ENCODE peak calls at places on chromosomes 7 and 10, in five cellular contexts. G, C, X, V and F are unnamed samples. For H3K79me2, the result is how much of the 10 kb centered on the place peaks cover.

GRCh38 chr7:49523870-49524269 is 249.6 kb upstream of the VWC2 start:
- DNase-seq in G (no peak), C (no peak), X (no peak), V (no peak), F (no peak)

GRCh38 chr7:111694376-111694775 is 132.1 kb upstream of the IMMP2L start:
- DNase-seq in V (no peak), X (no peak), G (no peak), C (no peak), F (no peak)

GRCh38 chr10:20993387-20994170 is 96.5 kb upstream of the NEBL start:
- DNase-seq in V (peak), C (no peak), X (no peak), G (peak), F (no peak)

GRCh38 chr10:71860243-71861029 is 9.4 kb upstream of the PSAP start:
- DNase-seq in G (peak), V (peak), C (peak), X (peak), F (peak)

GRCh38 chr10:69472142-69472541 is 20.9 kb downstream of the TSPAN15 start:
- DNase-seq in C (no peak), X (no peak), V (no peak), G (no peak), F (no peak)

GRCh38 chr7:107147464-107148214 is 21.2 kb upstream of the HBP1 start:
- DNase-seq in V (peak), X (peak), G (no peak), C (peak), F (peak)

GRCh38 chr10:62655337-62655994 is 149.1 kb upstream of the ADO start:
- DNase-seq in V (no peak), C (no peak), X (no peak), G (no peak), F (no peak)

GRCh38 chr7:131620673-131621609 is 64.5 kb upstream of the PODXL start:
- DNase-seq in X (no peak), V (peak), G (peak), C (peak), F (peak)

GRCh38 chr7:29071203-29071804 is 75.0 kb downstream of the CPVL start:
- DNase-seq in C (no peak), G (no peak), X (no peak), V (no peak), F (no peak)

GRCh38 chr7:90412458-90413184 is 9.4 kb downstream of the CLDN12 start:
- DNase-seq in X (no peak), V (no peak), C (peak), G (no peak), F (peak)

GRCh38 chr7:127961787-127962463 is 69.3 kb downstream of the LRRC4 start:
- DNase-seq in G (no peak), X (peak), C (no peak), V (no peak), F (no peak)

GRCh38 chr7:129351320-129351719 is 82.9 kb upstream of the STRIP2 start:
- DNase-seq in G (no peak), V (peak), C (no peak), X (no peak), F (no peak)

GRCh38 chr7:20030417-20030816 is 186.8 kb downstream of the MACC1 start:
- DNase-seq in V (peak), X (no peak), G (peak), C (no peak), F (peak)

GRCh38 chr10:67770537-67770936 is 67.5 kb downstream of the DNAJC12 start:
- DNase-seq in G (no peak), C (no peak), X (no peak), V (no peak), F (no peak)

GRCh38 chr10:70749756-70750155 is 35.4 kb downstream of the TBATA start:
- DNase-seq in V (no peak), C (no peak), X (no peak), G (no peak), F (no peak)

GRCh38 chr10:107880185-107880584 is 715.7 kb upstream of the SORCS1 start:
- DNase-seq in X (no peak), C (no peak), V (no peak), G (no peak), F (no peak)

GRCh38 chr10:104297697-104298660 is 29.0 kb downstream of the GSTO2 start:
- DNase-seq in X (no peak), G (no peak), C (peak), V (peak), F (peak)

GRCh38 chr7:134343136-134343535 is 26.4 kb upstream of the SLC35B4 start:
- DNase-seq in C (no peak), G (no peak), X (no peak), V (no peak), F (no peak)

GRCh38 chr7:45053401-45053800 is 35.4 kb downstream of the NACAD start:
- DNase-seq in C (no peak), V (no peak), X (no peak), G (no peak), F (no peak)

GRCh38 chr7:45052011-45052410 is 36.8 kb downstream of the NACAD start:
- DNase-seq in G (no peak), C (no peak), V (no peak), X (no peak), F (no peak)

GRCh38 chr7:45044333-45044732 is 44.3 kb downstream of the CCM2 start:
- DNase-seq in V (no peak), X (no peak), C (no peak), G (no peak), F (no peak)

GRCh38 chr7:45050198-45050597 is 38.6 kb downstream of the NACAD start:
- DNase-seq in G (no peak), V (no peak), X (no peak), C (no peak), F (no peak)

DNA sequence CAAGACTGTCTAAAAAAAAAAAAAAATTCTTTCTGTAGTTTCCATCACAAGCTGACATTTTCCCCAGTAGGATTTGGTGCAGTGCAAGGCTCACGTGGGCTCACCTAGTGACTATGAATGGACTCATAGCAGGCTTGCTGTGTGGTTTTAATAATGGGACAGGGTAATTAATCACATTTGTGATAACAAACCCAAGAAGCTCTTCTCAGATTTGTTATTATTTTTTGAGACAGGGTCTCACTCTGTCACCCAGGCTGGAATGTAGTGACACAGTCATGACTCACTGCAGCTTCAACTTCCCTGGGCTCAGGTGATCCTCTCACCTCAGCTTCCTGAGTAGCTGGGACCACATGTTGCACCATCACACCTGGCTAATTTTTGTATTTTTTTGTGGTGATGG is 40.0 kb downstream of the NACAD start:
- DNase-seq in C (no peak), G (peak), V (peak), X (no peak), F (no peak)
- H3K79me2 ChIP-seq in C (under half), G (under half), V (under half), X (under half), F (under half)

DNA sequence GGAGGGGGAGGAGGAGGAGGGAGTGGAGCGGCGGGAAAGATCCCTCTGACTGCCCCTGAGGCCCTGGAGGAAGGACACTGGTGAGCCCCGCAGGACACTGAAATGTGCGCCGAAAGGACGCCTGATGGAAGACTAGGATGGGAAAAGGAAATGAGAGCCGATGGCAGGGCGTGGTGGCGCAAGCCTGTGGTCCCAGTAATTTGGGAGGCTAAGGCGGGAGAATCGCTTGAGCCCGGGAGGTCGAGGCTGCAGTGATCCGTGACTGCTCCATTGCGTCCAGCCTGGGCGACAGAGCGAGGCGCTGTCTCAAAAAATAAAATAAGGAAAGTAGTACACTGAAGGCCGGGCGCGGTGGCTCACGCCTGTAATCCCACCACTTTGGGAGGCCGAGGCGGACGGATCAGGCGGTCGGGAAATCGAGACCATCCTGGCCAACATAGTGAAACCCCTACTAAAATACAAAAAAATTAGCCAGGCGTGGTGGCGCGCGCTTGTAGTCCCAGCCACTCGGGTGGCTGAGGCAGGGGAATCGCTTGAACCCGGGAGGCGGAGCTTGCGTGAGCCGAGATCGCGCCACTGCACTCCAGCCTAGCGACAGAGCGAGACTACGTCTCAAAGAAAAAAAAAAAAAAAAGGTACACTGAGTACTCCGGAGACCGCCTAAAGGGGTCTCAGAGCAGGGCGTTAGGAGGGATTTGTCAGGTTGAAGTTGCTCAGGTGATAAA is 561 bp upstream of the HNRNPF start:
- DNase-seq in G (no peak), X (no peak), V (no peak), C (no peak), F (no peak)
- H3K79me2 ChIP-seq in G (half or more), X (under half), V (under half), C (under half), F (under half)

DNA sequence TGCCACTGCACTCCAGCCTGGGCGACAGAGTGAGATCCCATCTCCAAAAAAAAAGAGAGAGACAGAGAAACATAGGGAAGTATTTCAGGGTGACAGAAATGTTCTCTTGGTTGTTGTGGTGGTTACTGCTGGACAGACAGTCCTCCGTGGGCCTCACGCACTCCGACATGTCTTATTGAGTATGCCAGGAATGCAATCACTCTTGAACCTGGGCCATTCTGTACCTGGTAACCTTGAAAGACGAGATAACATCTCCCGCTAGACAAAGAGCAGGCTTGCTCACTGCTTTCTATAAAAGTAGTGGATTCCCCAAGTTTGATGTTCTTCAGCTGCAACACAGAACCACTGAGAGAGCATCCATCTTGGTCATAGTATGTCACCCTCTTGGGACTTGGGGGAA is 6.7 kb downstream of the CACUL1 start:
- DNase-seq in V (no peak), C (peak), G (no peak), X (no peak), F (no peak)
- H3K79me2 ChIP-seq in V (half or more), C (half or more), G (half or more), X (half or more), F (half or more)

DNA sequence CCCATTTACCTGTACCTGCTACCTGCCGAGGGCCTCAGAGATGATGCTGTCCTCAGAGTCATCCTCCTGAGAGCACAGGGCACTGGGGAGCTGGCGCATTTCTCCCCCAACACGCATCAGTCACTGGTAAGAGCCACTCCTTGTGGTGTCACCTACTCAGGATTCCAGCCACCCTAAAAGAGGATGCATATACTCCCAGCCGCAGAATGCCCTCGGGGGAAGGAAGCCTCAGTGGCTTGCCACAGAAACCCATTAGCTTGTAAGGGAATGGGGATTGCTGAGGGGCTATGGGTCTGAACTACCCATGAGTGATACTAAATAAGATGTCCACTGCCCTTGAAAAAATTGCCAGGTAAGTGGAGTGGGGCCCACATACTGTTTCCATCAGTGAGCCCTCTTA is 279.2 kb downstream of the WDR11 start:
- DNase-seq in X (no peak), C (no peak), V (no peak), G (no peak), F (no peak)
- H3K79me2 ChIP-seq in X (under half), C (under half), V (under half), G (under half), F (under half)